ENCODE peak calls at places on chromosomes 6 and 20, in four cellular contexts. One of them, this sample, is unnamed. For H3K36me3, the result is how much of the 10 kb centered on the place peaks cover.

GRCh38 chr6:10962673-10963072 is 75.8 kb downstream of the SYCP2L start:
- DNase-seq in K562: no peak
- DNase-seq in H1: no peak
- DNase-seq in HepG2: no peak
- DNase-seq in this sample: no peak

GRCh38 chr6:73631849-73632248 is 21.9 kb downstream of the SLC17A5 start:
- DNase-seq in K562: no peak
- DNase-seq in H1: no peak
- DNase-seq in HepG2: no peak
- DNase-seq in this sample: no peak

GRCh38 chr6:134169881-134170486 is 117.6 kb upstream of the SLC2A12 start:
- DNase-seq in H1: no peak
- DNase-seq in K562: no peak
- DNase-seq in HepG2: no peak
- DNase-seq in this sample: no peak

GRCh38 chr6:85490516-85491248 is 40.8 kb downstream of the NT5E start:
- DNase-seq in K562: no peak
- DNase-seq in H1: no peak
- DNase-seq in HepG2: no peak
- DNase-seq in this sample: no peak

GRCh38 chr6:16706029-16706428 is 55.2 kb downstream of the ATXN1 start:
- DNase-seq in H1: no peak
- DNase-seq in K562: no peak
- DNase-seq in HepG2: no peak
- DNase-seq in this sample: no peak

GRCh38 chr6:17149581-17149980 is 47.7 kb downstream of the STMND1 start:
- DNase-seq in HepG2: no peak
- DNase-seq in K562: no peak
- DNase-seq in H1: no peak
- DNase-seq in this sample: no peak

GRCh38 chr6:135703621-135704020 is 147.9 kb upstream of the PDE7B start:
- DNase-seq in HepG2: no peak
- DNase-seq in K562: no peak
- DNase-seq in H1: no peak
- DNase-seq in this sample: no peak

GRCh38 chr6:154673919-154674318 is 59.3 kb upstream of the SCAF8 start:
- DNase-seq in H1: no peak
- DNase-seq in HepG2: peak
- DNase-seq in K562: no peak
- DNase-seq in this sample: no peak

GRCh38 chr20:51350941-51351631 is 191.4 kb downstream of the NFATC2 start:
- DNase-seq in HepG2: no peak
- DNase-seq in K562: no peak
- DNase-seq in H1: no peak
- DNase-seq in this sample: peak

GRCh38 chr6:169950558-169950957 is 199.1 kb downstream of the ERMARD start:
- DNase-seq in K562: no peak
- DNase-seq in H1: no peak
- DNase-seq in HepG2: no peak
- DNase-seq in this sample: no peak

GRCh38 chr20:51402201-51402600 is 140.3 kb downstream of the NFATC2 start:
- DNase-seq in K562: no peak
- DNase-seq in H1: no peak
- DNase-seq in HepG2: no peak
- DNase-seq in this sample: no peak

GRCh38 chr20:22623211-22623610 is 38.8 kb upstream of the FOXA2 start:
- DNase-seq in K562: no peak
- DNase-seq in H1: no peak
- DNase-seq in HepG2: peak
- DNase-seq in this sample: peak

GRCh38 chr6:166814386-166814785 is 142.0 kb downstream of the RNASET2 start:
- DNase-seq in HepG2: no peak
- DNase-seq in K562: no peak
- DNase-seq in H1: no peak
- DNase-seq in this sample: no peak

GRCh38 chr6:111626446-111626845 is 20.8 kb upstream of the TRAF3IP2 start:
- DNase-seq in K562: no peak
- DNase-seq in HepG2: no peak
- DNase-seq in H1: no peak
- DNase-seq in this sample: no peak

GRCh38 chr20:38523697-38524096 is 51.1 kb downstream of the RALGAPB start:
- DNase-seq in HepG2: no peak
- DNase-seq in K562: no peak
- DNase-seq in H1: no peak
- DNase-seq in this sample: no peak

GRCh38 chr6:166360243-166361079 is 18.1 kb upstream of the SFT2D1 start:
- DNase-seq in K562: no peak
- DNase-seq in HepG2: no peak
- DNase-seq in H1: no peak
- DNase-seq in this sample: no peak

GRCh38 chr20:44696315-44696714 is 18.9 kb upstream of the CCN5 start:
- DNase-seq in HepG2: peak
- DNase-seq in H1: no peak
- DNase-seq in K562: no peak
- DNase-seq in this sample: no peak

GRCh38 chr6:108165714-108166663 is at the start of gene NR2E1:
- DNase-seq in H1: no peak
- DNase-seq in K562: no peak
- DNase-seq in HepG2: no peak
- DNase-seq in this sample: no peak

GRCh38 chr20:1654994-1655393 is 2.6 kb downstream of the SIRPG start:
- DNase-seq in H1: no peak
- DNase-seq in K562: no peak
- DNase-seq in HepG2: no peak
- DNase-seq in this sample: peak

GRCh38 chr20:36153754-36154695 is 515 bp upstream of the EPB41L1 start:
- DNase-seq in K562: peak
- DNase-seq in H1: no peak
- DNase-seq in HepG2: peak
- DNase-seq in this sample: peak

GRCh38 chr6:6758915-6759654 is 170.6 kb downstream of the LY86 start:
- DNase-seq in HepG2: peak
- DNase-seq in H1: no peak
- DNase-seq in K562: peak
- DNase-seq in this sample: peak

GRCh38 chr20:24867556-24867955 is 81.5 kb upstream of the CST7 start:
- DNase-seq in K562: no peak
- DNase-seq in HepG2: no peak
- DNase-seq in H1: no peak
- DNase-seq in this sample: no peak

GRCh38 chr6:82909551-82909950 is 156.1 kb downstream of the UBE3D start:
- DNase-seq in K562: no peak
- DNase-seq in H1: no peak
- DNase-seq in HepG2: no peak
- DNase-seq in this sample: no peak

GRCh38 chr6:1659816-1660215 is 50.1 kb downstream of the FOXC1 start:
- DNase-seq in H1: no peak
- DNase-seq in HepG2: no peak
- DNase-seq in K562: no peak
- DNase-seq in this sample: no peak

GRCh38 chr6:3987576-3987975 is 91.4 kb downstream of the FAM217A start:
- DNase-seq in HepG2: no peak
- DNase-seq in K562: no peak
- DNase-seq in H1: no peak
- DNase-seq in this sample: no peak

GRCh38 chr6:167287513-167288048 is 3.5 kb upstream of the UNC93A start:
- DNase-seq in H1: no peak
- DNase-seq in K562: no peak
- DNase-seq in HepG2: no peak
- DNase-seq in this sample: no peak

GRCh38 chr6:44305200-44305725 is 7.9 kb downstream of the AARS2 start:
- DNase-seq in K562: no peak
- DNase-seq in H1: no peak
- DNase-seq in HepG2: no peak
- DNase-seq in this sample: no peak

GRCh38 chr6:169145991-169146501 is 107.6 kb downstream of the THBS2 start:
- DNase-seq in H1: no peak
- DNase-seq in HepG2: no peak
- DNase-seq in K562: no peak
- DNase-seq in this sample: no peak

GRCh38 chr20:8557711-8558110 is 425.6 kb downstream of the PLCB1 start:
- DNase-seq in K562: no peak
- DNase-seq in HepG2: no peak
- DNase-seq in H1: no peak
- DNase-seq in this sample: no peak

GRCh38 chr6:134267917-134268361 is 50.0 kb downstream of the SGK1 start:
- DNase-seq in H1: peak
- DNase-seq in K562: no peak
- DNase-seq in HepG2: peak
- DNase-seq in this sample: no peak

GRCh38 chr6:82160255-82160990 is 87.1 kb downstream of the IBTK start:
- DNase-seq in K562: no peak
- DNase-seq in H1: no peak
- DNase-seq in HepG2: no peak
- DNase-seq in this sample: no peak

GRCh38 chr6:158039178-158039557 is 57.5 kb downstream of the SYNJ2 start:
- DNase-seq in K562: no peak
- DNase-seq in HepG2: no peak
- DNase-seq in H1: no peak
- DNase-seq in this sample: no peak

GRCh38 chr6:158038291-158039177 is 56.9 kb downstream of the SYNJ2 start:
- DNase-seq in H1: no peak
- DNase-seq in HepG2: no peak
- DNase-seq in K562: no peak
- DNase-seq in this sample: no peak

GRCh38 chr6:158037771-158038170 is 56.1 kb downstream of the SYNJ2 start:
- DNase-seq in HepG2: no peak
- DNase-seq in H1: no peak
- DNase-seq in K562: no peak
- DNase-seq in this sample: no peak

GRCh38 chr6:158036261-158036660 is 54.6 kb downstream of the SYNJ2 start:
- DNase-seq in K562: no peak
- DNase-seq in HepG2: no peak
- DNase-seq in H1: no peak
- DNase-seq in this sample: no peak

DNA sequence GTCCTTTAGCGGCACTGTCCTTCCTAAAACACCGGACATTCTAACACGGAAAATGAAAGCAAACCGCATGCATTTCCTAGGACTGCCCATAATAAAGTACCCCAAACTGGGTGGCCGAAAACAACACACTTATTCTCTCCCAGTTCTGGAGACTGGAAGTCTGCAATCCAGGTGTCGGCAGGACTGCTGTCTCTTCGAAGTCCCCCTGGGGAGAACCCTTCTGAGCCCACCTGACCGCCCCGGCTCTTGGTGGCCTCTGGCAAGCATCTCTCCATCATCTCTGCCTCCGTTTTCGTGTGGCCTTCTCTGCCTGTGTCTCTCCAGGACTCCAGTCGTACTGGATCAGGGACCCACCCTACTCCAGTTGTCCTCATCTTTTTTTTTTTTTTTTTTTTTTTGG is 55.4 kb downstream of the SYNJ2 start:
- DNase-seq in K562: no peak
- DNase-seq in HepG2: no peak
- DNase-seq in H1: no peak
- DNase-seq in this sample: no peak
- H3K36me3 ChIP-seq in K562: under half
- H3K36me3 ChIP-seq in HepG2: half or more
- H3K36me3 ChIP-seq in H1: under half
- H3K36me3 ChIP-seq in this sample: under half

GRCh38 chr6:99241905-99242534 is 107.5 kb downstream of the FAXC start:
- DNase-seq in HepG2: peak
- DNase-seq in H1: no peak
- DNase-seq in K562: peak
- DNase-seq in this sample: peak
- TF ChIP-seq JUN in HepG2: no peak
- TF ChIP-seq JUN in H1: no peak
- TF ChIP-seq JUN in K562: no peak
- TF ChIP-seq JUN in this sample: no peak

GRCh38 chr6:53361549-53362031 is 12.8 kb upstream of the ELOVL5 start:
- DNase-seq in K562: no peak
- DNase-seq in HepG2: no peak
- DNase-seq in H1: no peak
- DNase-seq in this sample: peak

GRCh38 chr6:53359843-53360834 is 11.4 kb upstream of the ELOVL5 start:
- DNase-seq in K562: no peak
- DNase-seq in H1: no peak
- DNase-seq in HepG2: peak
- DNase-seq in this sample: peak

GRCh38 chr6:53357576-53358343 is 9.0 kb upstream of the ELOVL5 start:
- DNase-seq in HepG2: peak
- DNase-seq in H1: no peak
- DNase-seq in K562: no peak
- DNase-seq in this sample: no peak

GRCh38 chr6:53358440-53359087 is 9.8 kb upstream of the ELOVL5 start:
- DNase-seq in K562: no peak
- DNase-seq in HepG2: no peak
- DNase-seq in H1: no peak
- DNase-seq in this sample: no peak

GRCh38 chr6:53359088-53359842 is 10.5 kb upstream of the ELOVL5 start:
- DNase-seq in HepG2: peak
- DNase-seq in H1: peak
- DNase-seq in K562: peak
- DNase-seq in this sample: peak
- TF ChIP-seq POLR2A in HepG2: peak
- TF ChIP-seq POLR2A in H1: peak
- TF ChIP-seq POLR2A in K562: peak
- TF ChIP-seq POLR2A in this sample: peak

GRCh38 chr20:63617092-63617875 is 9.6 kb downstream of the GMEB2 start:
- DNase-seq in K562: no peak
- DNase-seq in H1: no peak
- DNase-seq in HepG2: no peak
- DNase-seq in this sample: no peak

GRCh38 chr20:63619505-63619904 is 7.4 kb downstream of the GMEB2 start:
- DNase-seq in HepG2: no peak
- DNase-seq in H1: no peak
- DNase-seq in K562: no peak
- DNase-seq in this sample: no peak

GRCh38 chr20:63619086-63619485 is 7.8 kb downstream of the GMEB2 start:
- DNase-seq in HepG2: no peak
- DNase-seq in H1: no peak
- DNase-seq in K562: no peak
- DNase-seq in this sample: no peak

GRCh38 chr20:63617876-63618265 is 9.0 kb downstream of the GMEB2 start:
- DNase-seq in H1: no peak
- DNase-seq in HepG2: no peak
- DNase-seq in K562: no peak
- DNase-seq in this sample: no peak

DNA sequence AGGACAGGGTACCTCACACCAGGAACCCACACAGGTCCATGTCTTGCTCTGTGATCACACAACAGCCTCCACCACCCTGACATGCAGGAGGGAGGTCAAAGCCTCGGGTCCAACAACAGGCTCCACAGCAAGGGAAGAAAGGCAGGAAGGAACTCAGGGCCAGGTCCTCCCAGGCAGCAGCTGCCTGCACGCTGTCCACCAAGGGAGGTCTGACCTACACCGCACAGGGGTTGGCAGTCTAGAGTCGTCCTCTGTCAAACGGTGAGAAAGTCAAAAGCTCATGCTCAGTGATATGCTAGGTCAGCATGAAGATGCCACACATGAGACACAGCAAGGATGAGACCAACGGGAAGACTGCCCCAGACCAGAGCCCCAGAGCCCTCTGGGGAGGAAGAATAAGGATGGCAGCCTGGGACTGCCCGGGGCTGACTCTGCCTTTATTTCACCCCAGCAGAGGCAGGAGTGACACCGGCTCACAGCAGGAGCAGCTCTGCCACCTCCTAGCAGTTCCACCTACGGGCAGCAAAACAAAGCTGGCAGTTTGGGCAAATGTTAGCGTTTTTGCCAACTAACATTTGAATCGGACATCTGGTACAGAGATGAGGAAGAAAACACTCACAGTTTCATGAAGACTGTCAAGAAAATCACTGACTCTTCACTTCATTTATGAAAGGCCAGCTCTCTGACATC is 8.5 kb downstream of the GMEB2 start:
- DNase-seq in HepG2: no peak
- DNase-seq in K562: no peak
- DNase-seq in H1: no peak
- DNase-seq in this sample: no peak
- H3K36me3 ChIP-seq in HepG2: half or more
- H3K36me3 ChIP-seq in K562: under half
- H3K36me3 ChIP-seq in H1: under half
- H3K36me3 ChIP-seq in this sample: under half

This sample was measured in endothelial cell of umbilical vein.